ENCODE peak calls at places on chromosomes 2 and 18, in six cellular contexts. H is SK-N-SH, B is HCT116, M is K562, D is GM12878, Z is H1. R is an unnamed sample.
A peak's percentile ranks its signal among the peaks of the same experiment; 100 is the strongest.

GRCh38 chr2:104876606-104877005 is 22.7 kb downstream of the POU3F3 start:
- DNase-seq in H (no peak), B (no peak), M (no peak), D (no peak), Z (no peak), R (no peak)

GRCh38 chr2:202039278-202040100 is 5.8 kb downstream of the FZD7 start:
- DNase-seq in H (no peak), B (no peak), M (no peak), D (no peak), Z (no peak), R (no peak)

GRCh38 chr2:108354171-108354570 is 23.6 kb upstream of the SULT1C4 start:
- DNase-seq in H (no peak), B (no peak), M (no peak), D (no peak), Z (no peak), R (no peak)

GRCh38 chr2:231160701-231161100 is 35.9 kb upstream of the HTR2B start:
- DNase-seq in H (no peak), B (no peak), M (no peak), D (no peak), Z (no peak), R (no peak)

GRCh38 chr18:30705943-30706342 is 336.6 kb downstream of the DSC3 start:
- DNase-seq in H (no peak), B (no peak), M (peak; percentile 45), D (no peak), Z (no peak), R (no peak)

GRCh38 chr2:179454443-179455218 is 190.0 kb upstream of the SESTD1 start:
- DNase-seq in H (no peak), B (no peak), M (no peak), D (no peak), Z (no peak), R (no peak)

GRCh38 chr2:176638167-176639015 is 369.1 kb downstream of the MTX2 start:
- DNase-seq in H (peak; percentile 89), B (no peak), M (peak; percentile 78), D (no peak), Z (peak; percentile 79), R (no peak)

GRCh38 chr2:101566632-101567228 is 91.8 kb upstream of the RFX8 start:
- DNase-seq in H (no peak), B (no peak), M (no peak), D (no peak), Z (no peak), R (no peak)

GRCh38 chr2:215354771-215355695 is 43.2 kb downstream of the ATIC start:
- DNase-seq in H (no peak), B (no peak), M (no peak), D (no peak), Z (no peak), R (no peak)
- H3K9ac ChIP-seq in H (no peak overlapping the region), B (no peak overlapping the region), M (no peak overlapping the region), D (no peak overlapping the region), Z (no peak overlapping the region), R (no peak overlapping the region)

DNA sequence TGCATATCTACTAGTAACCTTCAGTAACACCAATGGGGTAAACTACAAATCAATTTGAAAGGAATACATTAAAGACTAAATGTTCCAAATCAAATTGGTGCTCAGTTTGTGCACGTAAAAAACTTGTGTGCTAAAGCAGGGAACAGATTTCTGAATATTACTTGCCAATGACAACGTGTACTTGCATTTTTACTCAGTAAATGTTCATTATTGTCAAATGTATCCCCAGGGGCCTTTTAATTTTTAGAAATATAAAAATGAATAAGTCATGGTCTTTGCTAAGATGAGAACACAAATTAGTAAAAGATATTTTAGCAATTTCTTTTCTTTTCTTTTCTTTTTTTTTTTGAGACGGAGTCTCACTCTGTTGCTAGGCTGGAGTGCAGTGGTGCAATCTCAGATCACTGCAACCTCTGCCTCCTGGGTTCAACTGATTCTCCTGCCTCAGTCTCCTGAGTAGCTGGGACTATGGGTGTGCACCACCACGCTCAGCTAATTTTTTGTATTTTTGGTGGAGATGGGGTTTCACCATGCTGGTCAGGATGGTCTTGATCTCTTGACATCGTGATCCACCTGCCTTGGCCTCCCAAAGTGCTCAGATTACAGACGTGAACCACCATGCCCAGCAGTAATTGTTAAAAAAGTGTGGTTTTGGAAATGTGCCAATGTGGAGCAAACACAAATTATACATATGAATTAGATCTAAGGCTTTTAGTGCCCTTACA is 52.6 kb downstream of the PMAIP1 start:
- DNase-seq in H (no peak), B (no peak), M (no peak), D (no peak), Z (no peak), R (no peak)
- H3K4me1 ChIP-seq in H (peaks cover 3% of the 10 kb centered on the region), B (peaks cover 67% of the 10 kb centered on the region), M (peaks cover 2% of the 10 kb centered on the region), D (peaks cover 35% of the 10 kb centered on the region), Z (no peaks in the 10 kb centered on the region), R (no peaks in the 10 kb centered on the region)

GRCh38 chr2:152782171-152782570 is 63.8 kb downstream of the ARL6IP6 start:
- DNase-seq in H (no peak), B (no peak), M (no peak), D (no peak), Z (no peak), R (no peak)

DNA sequence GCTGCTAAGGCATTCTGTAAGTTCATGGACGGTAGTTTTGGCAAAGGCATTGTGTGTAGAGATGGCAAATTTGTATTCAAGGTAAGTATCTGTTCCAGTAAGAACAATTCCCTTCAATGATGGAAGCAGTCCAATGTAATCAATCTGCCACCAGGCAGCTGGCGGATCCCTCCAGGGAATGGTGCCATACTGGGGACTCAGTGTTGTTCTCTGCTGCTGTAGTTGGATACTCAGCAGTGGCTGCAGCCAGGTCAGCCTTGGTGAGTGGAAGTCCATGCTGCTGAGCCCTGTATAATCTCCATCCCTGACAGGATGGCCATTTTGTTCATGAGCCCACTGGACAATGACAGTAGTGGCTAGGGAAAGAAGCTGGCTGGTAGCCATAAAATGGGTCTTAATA is 62.8 kb downstream of the ARL6IP6 start:
- DNase-seq in H (no peak), B (no peak), M (no peak), D (no peak), Z (no peak), R (no peak)
- TF ChIP-seq YY1 in H (no peak), B (no peak), M (no peak), D (no peak), Z (no peak), R (no peak)

DNA sequence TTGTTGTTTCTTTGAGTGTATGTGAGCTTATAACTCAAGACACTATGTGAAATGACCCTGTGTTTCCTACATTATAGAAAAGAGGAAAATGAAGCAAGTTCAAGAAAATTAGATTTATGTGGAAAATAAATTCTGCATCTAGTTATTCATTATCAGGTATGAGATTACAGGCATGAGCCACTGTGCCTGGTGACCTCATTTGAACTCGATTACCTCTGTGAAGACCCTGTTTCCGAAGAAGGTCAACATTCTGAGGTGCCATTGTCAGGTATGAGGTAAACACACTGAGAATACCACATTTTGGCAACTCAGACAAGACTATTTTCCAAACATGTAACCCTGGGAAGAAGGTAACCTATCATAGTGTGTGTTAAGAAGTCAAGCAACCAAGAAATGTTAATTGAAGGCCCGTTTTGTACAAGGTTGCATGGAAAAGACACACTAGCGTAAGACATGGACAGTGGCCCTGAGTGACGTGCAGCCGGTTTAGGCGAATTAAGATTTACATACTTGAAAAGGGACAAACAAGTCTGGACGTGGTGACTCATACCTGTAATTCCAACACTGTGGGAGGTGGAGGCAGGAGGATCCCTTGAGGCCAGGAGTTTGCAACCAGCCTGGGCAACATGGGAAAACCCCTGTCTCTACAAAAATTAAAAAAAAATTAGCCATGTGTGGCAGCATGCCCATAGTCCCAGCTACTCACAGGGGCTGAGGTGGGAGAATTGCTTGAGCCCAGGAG is 186.6 kb downstream of the NEDD4L start:
- DNase-seq in H (no peak), B (peak; percentile 54), M (no peak), D (no peak), Z (no peak), R (no peak)
- H3K9ac ChIP-seq in H (no peak overlapping the region), B (peak overlapping the region; percentile 39), M (no peak overlapping the region), D (no peak overlapping the region), Z (no peak overlapping the region), R (no peak overlapping the region)

GRCh38 chr2:75561566-75562512 is 1.1 kb upstream of the EVA1A start:
- DNase-seq in H (no peak), B (no peak), M (no peak), D (no peak), Z (no peak), R (no peak)
- H3K4me1 ChIP-seq in H (peaks cover 10% of the 10 kb centered on the region), B (peaks cover 4% of the 10 kb centered on the region), M (no peaks in the 10 kb centered on the region), D (no peaks in the 10 kb centered on the region), Z (peaks cover 4% of the 10 kb centered on the region), R (no peaks in the 10 kb centered on the region)

DNA sequence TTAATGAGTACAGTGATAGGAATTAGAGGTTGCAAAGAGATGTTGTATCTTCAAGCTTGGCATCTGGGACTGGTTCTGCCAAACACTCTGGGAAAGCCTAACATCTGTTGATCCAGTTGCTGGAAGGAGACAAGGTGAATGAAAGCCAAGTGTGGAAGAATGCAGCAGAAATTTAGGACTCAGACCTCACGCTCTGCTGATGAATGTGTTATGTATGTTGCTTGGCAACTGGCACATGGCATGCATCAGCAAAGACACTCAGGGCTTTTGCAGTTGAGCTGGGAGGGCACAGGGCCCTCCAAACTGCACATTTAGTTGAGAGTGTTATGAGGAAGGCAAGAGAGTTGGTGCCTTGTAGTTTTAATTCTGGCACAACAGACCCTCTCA is 105.5 kb downstream of the COLEC12 start:
- DNase-seq in H (no peak), B (no peak), M (no peak), D (no peak), Z (no peak), R (no peak)
- TF ChIP-seq YY1 in H (no peak), B (no peak), M (no peak), D (no peak), Z (no peak), R (no peak)